ENCODE peak calls at places on chromosomes 6 and 20, in six cellular contexts. One of them, this sample, is unnamed.

GRCh38 chr6:157638779-157639178 is 184.3 kb upstream of the SNX9 start:
- DNase-seq in right lobe of liver: no peak
- DNase-seq in heart left ventricle: no peak
- DNase-seq in stomach: no peak
- DNase-seq in prostate gland: no peak
- DNase-seq in lower lobe of right lung: no peak
- DNase-seq in this sample: no peak

GRCh38 chr6:23414204-23414501 is 711.9 kb upstream of the NRSN1 start:
- DNase-seq in prostate gland: peak; percentile 5
- DNase-seq in heart left ventricle: no peak
- DNase-seq in right lobe of liver: no peak
- DNase-seq in lower lobe of right lung: no peak
- DNase-seq in stomach: no peak
- DNase-seq in this sample: no peak

GRCh38 chr20:63077705-63078104 is 70.9 kb upstream of the BHLHE23 start:
- DNase-seq in lower lobe of right lung: no peak
- DNase-seq in heart left ventricle: no peak
- DNase-seq in stomach: no peak
- DNase-seq in prostate gland: no peak
- DNase-seq in right lobe of liver: no peak
- DNase-seq in this sample: no peak

GRCh38 chr6:160355001-160355400 is 6.8 kb downstream of the SLC22A3 start:
- DNase-seq in right lobe of liver: no peak
- DNase-seq in prostate gland: no peak
- DNase-seq in stomach: no peak
- DNase-seq in heart left ventricle: no peak
- DNase-seq in lower lobe of right lung: no peak
- DNase-seq in this sample: no peak

GRCh38 chr6:12891595-12891994 is 175.0 kb downstream of the PHACTR1 start:
- DNase-seq in heart left ventricle: no peak
- DNase-seq in prostate gland: no peak
- DNase-seq in lower lobe of right lung: no peak
- DNase-seq in stomach: no peak
- DNase-seq in right lobe of liver: no peak
- DNase-seq in this sample: no peak

GRCh38 chr6:5981274-5982026 is 25.3 kb downstream of the NRN1 start:
- DNase-seq in right lobe of liver: no peak
- DNase-seq in stomach: no peak
- DNase-seq in heart left ventricle: no peak
- DNase-seq in prostate gland: no peak
- DNase-seq in lower lobe of right lung: no peak
- DNase-seq in this sample: no peak

GRCh38 chr6:27839303-27840081 is 72.7 kb downstream of the OR2B2 start:
- DNase-seq in stomach: peak; percentile 33
- DNase-seq in prostate gland: peak; percentile 40
- DNase-seq in lower lobe of right lung: no peak
- DNase-seq in right lobe of liver: peak; percentile 54
- DNase-seq in heart left ventricle: no peak
- DNase-seq in this sample: peak; percentile 38

GRCh38 chr20:62772994-62773858 is 23.0 kb upstream of the MRGBP start:
- DNase-seq in right lobe of liver: peak; percentile 56
- DNase-seq in lower lobe of right lung: no peak
- DNase-seq in prostate gland: no peak
- DNase-seq in heart left ventricle: no peak
- DNase-seq in stomach: no peak
- DNase-seq in this sample: peak; percentile 69

GRCh38 chr20:23336476-23336875 is 14.1 kb upstream of the NXT1 start:
- DNase-seq in right lobe of liver: no peak
- DNase-seq in heart left ventricle: no peak
- DNase-seq in prostate gland: no peak
- DNase-seq in lower lobe of right lung: no peak
- DNase-seq in stomach: no peak
- DNase-seq in this sample: no peak

DNA sequence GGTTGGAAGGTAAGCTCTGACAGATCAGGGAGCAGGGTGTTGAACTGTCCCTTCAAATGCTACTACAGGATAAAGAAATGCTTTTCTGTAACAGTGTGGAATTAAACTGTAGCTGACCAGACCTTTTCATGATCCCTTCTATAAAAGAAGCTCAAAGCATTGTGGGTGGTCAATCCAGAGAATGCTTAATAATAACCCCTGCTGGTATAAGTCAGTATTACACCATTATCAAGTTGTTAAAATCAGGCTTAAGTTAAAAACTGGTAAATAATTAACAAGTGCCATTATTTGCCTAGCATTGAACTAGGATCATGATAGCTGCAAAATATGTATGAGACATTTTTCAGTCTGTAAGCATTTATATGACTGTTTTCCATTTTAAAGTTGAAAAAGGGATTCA is 468.9 kb downstream of the PKHD1 start:
- DNase-seq in lower lobe of right lung: no peak
- DNase-seq in prostate gland: no peak
- DNase-seq in heart left ventricle: no peak
- DNase-seq in right lobe of liver: no peak
- DNase-seq in stomach: no peak
- DNase-seq in this sample: no peak
- TF ChIP-seq CTCF in lower lobe of right lung: peak; percentile 33
- TF ChIP-seq CTCF in prostate gland: peak; percentile 10
- TF ChIP-seq CTCF in heart left ventricle: no peak
- TF ChIP-seq CTCF in right lobe of liver: peak; percentile 50
- TF ChIP-seq CTCF in stomach: peak; percentile 52
- TF ChIP-seq CTCF in this sample: peak; percentile 11

GRCh38 chr20:34037767-34038166 is 44.1 kb downstream of the RALY start:
- DNase-seq in prostate gland: no peak
- DNase-seq in right lobe of liver: no peak
- DNase-seq in stomach: no peak
- DNase-seq in lower lobe of right lung: no peak
- DNase-seq in heart left ventricle: no peak
- DNase-seq in this sample: no peak
- H3K4me1 ChIP-seq in prostate gland: no peaks in the 10 kb centered on the region
- H3K4me1 ChIP-seq in right lobe of liver: no peaks in the 10 kb centered on the region
- H3K4me1 ChIP-seq in stomach: peaks cover 61% of the 10 kb centered on the region
- H3K4me1 ChIP-seq in lower lobe of right lung: peaks cover 59% of the 10 kb centered on the region
- H3K4me1 ChIP-seq in heart left ventricle: peaks cover 76% of the 10 kb centered on the region
- H3K4me1 ChIP-seq in this sample: peaks cover 42% of the 10 kb centered on the region

GRCh38 chr20:57223648-57224489 is 42.6 kb downstream of the BMP7 start:
- DNase-seq in right lobe of liver: no peak
- DNase-seq in lower lobe of right lung: no peak
- DNase-seq in stomach: no peak
- DNase-seq in heart left ventricle: peak; percentile 36
- DNase-seq in prostate gland: no peak
- DNase-seq in this sample: no peak
- TF ChIP-seq CTCF in right lobe of liver: no peak
- TF ChIP-seq CTCF in lower lobe of right lung: no peak
- TF ChIP-seq CTCF in stomach: no peak
- TF ChIP-seq CTCF in heart left ventricle: no peak
- TF ChIP-seq CTCF in prostate gland: no peak
- TF ChIP-seq CTCF in this sample: no peak

DNA sequence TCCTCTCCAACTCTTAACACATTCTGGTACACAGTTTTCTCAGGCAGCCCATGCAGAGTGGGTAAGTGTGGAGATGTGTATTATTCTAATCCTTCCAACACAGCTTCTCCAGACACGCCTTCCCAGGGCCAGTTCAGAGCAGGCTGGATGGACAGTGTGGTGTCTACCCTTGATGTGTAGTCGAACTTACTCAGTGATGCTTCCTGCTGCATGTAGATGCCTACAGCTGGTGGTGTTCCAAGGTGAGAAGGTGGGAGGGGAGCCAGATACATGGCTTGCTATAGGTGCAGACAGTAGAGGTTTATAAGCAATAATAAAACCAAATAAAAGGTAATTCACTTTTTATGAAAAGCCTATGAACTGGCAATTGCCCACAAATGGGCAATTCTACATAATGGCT is 104.0 kb downstream of the QRSL1 start:
- DNase-seq in heart left ventricle: no peak
- DNase-seq in stomach: no peak
- DNase-seq in right lobe of liver: no peak
- DNase-seq in lower lobe of right lung: no peak
- DNase-seq in prostate gland: no peak
- DNase-seq in this sample: no peak
- H3K4me1 ChIP-seq in heart left ventricle: no peaks in the 10 kb centered on the region
- H3K4me1 ChIP-seq in stomach: peaks cover 21% of the 10 kb centered on the region
- H3K4me1 ChIP-seq in right lobe of liver: peaks cover 42% of the 10 kb centered on the region
- H3K4me1 ChIP-seq in lower lobe of right lung: no peaks in the 10 kb centered on the region
- H3K4me1 ChIP-seq in prostate gland: no peaks in the 10 kb centered on the region
- H3K4me1 ChIP-seq in this sample: peaks cover 89% of the 10 kb centered on the region

DNA sequence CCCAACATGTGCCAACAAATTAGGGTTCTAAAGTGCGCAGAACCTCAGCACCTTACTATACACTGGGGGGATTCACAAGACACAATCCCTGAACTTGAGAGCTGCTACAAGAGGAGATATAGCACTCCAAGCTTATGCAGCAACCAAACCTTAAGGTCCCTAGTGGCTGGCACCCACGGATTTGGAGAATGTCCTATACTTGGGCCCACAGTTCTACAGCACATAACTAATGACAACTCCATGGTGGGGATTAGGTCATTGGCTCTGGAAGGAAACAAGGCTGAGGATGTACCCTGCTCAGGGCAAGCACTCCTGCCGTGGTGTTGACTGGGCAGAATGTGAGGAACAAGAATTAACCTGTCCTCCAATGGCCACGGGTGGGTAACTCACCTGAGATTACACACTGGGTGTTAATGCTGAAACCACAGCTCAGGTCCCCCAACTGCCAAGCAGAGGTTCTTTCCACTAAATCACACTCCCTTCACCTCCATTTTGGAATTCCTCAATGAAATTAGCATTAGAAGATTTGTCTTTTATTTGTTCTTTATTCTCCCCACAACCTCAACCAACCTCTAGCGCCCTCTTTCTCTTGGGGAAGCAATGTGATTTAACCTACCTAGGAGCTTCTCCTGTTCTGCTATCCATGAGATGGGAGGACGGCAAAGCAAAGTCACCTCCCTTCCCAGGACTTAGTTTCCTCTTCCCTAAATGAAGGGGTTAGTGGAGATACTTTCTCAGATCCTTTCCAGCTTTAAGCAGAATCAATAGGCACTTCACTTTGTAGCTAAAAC is 32.0 kb downstream of the TRERF1 start:
- DNase-seq in right lobe of liver: no peak
- DNase-seq in heart left ventricle: no peak
- DNase-seq in prostate gland: no peak
- DNase-seq in stomach: no peak
- DNase-seq in lower lobe of right lung: no peak
- DNase-seq in this sample: no peak
- TF ChIP-seq CTCF in right lobe of liver: no peak
- TF ChIP-seq CTCF in heart left ventricle: no peak
- TF ChIP-seq CTCF in prostate gland: no peak
- TF ChIP-seq CTCF in stomach: no peak
- TF ChIP-seq CTCF in lower lobe of right lung: no peak
- TF ChIP-seq CTCF in this sample: no peak

GRCh38 chr6:110357298-110357695 is 852 bp downstream of the METTL24 start:
- DNase-seq in heart left ventricle: no peak
- DNase-seq in right lobe of liver: no peak
- DNase-seq in prostate gland: no peak
- DNase-seq in stomach: no peak
- DNase-seq in lower lobe of right lung: no peak
- DNase-seq in this sample: no peak

GRCh38 chr6:110357696-110358535 is at the start of gene METTL24:
- DNase-seq in heart left ventricle: no peak
- DNase-seq in right lobe of liver: peak; percentile 39
- DNase-seq in prostate gland: no peak
- DNase-seq in stomach: peak; percentile 27
- DNase-seq in lower lobe of right lung: peak; percentile 49
- DNase-seq in this sample: peak; percentile 52

GRCh38 chr6:110355727-110356126 is 2.4 kb downstream of the METTL24 start:
- DNase-seq in right lobe of liver: no peak
- DNase-seq in heart left ventricle: no peak
- DNase-seq in lower lobe of right lung: no peak
- DNase-seq in stomach: no peak
- DNase-seq in prostate gland: no peak
- DNase-seq in this sample: no peak

GRCh38 chr6:110355031-110355430 is 3.1 kb downstream of the METTL24 start:
- DNase-seq in stomach: no peak
- DNase-seq in prostate gland: no peak
- DNase-seq in right lobe of liver: no peak
- DNase-seq in heart left ventricle: no peak
- DNase-seq in lower lobe of right lung: no peak
- DNase-seq in this sample: no peak

GRCh38 chr6:110356778-110357177 is 1.4 kb downstream of the METTL24 start:
- DNase-seq in prostate gland: no peak
- DNase-seq in heart left ventricle: no peak
- DNase-seq in stomach: no peak
- DNase-seq in right lobe of liver: no peak
- DNase-seq in lower lobe of right lung: no peak
- DNase-seq in this sample: no peak
- H3K4me1 ChIP-seq in prostate gland: no peaks in the 10 kb centered on the region
- H3K4me1 ChIP-seq in heart left ventricle: peaks cover 3% of the 10 kb centered on the region
- H3K4me1 ChIP-seq in stomach: peaks cover 28% of the 10 kb centered on the region
- H3K4me1 ChIP-seq in right lobe of liver: no peaks in the 10 kb centered on the region
- H3K4me1 ChIP-seq in lower lobe of right lung: peaks cover 17% of the 10 kb centered on the region
- H3K4me1 ChIP-seq in this sample: peaks cover 36% of the 10 kb centered on the region

DNA sequence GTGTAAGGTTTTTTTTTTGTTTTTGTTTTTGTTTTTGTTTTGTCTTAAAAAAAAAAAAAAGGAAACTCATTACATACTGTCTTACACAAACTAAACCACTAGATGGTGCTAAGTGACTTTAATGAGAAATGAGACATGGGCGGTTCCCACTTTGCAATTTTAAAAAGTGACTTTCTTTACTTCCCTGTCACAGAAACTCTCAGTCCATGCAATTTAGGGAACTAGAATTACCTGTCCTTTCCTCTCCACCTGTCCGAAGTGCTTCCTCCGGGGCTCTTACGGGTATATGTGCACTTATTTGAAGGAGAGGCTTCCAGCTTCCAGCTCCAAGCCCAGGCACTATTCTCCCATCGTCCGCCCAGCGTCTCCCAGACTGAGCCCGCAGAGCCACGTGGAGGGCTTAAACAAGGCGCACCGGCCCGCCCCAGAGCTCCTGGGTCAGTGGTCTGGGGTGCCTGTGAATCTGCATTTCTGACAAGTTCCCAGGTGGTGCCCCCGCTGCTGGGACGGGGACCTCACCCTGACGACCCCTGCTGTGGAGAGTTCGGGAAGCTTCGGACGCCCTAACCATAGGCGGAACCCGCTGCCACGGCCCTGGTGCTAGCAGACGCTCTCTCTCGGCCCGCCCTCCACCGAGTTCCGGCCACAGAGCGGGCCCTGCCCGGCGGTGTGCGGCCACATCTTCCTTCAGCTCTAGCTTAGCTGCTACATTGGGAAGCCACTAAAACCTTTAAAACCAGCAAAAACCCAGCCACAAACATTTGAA is 26.1 kb downstream of the BFSP1 start:
- DNase-seq in lower lobe of right lung: peak; percentile 77
- DNase-seq in right lobe of liver: peak; percentile 70
- DNase-seq in heart left ventricle: peak; percentile 58
- DNase-seq in prostate gland: peak; percentile 18
- DNase-seq in stomach: peak; percentile 47
- DNase-seq in this sample: peak; percentile 24
- TF ChIP-seq CTCF in lower lobe of right lung: peak; percentile 74
- TF ChIP-seq CTCF in right lobe of liver: peak; percentile 69
- TF ChIP-seq CTCF in heart left ventricle: peak; percentile 69
- TF ChIP-seq CTCF in prostate gland: peak; percentile 63
- TF ChIP-seq CTCF in stomach: peak; percentile 64
- TF ChIP-seq CTCF in this sample: peak; percentile 67

DNA sequence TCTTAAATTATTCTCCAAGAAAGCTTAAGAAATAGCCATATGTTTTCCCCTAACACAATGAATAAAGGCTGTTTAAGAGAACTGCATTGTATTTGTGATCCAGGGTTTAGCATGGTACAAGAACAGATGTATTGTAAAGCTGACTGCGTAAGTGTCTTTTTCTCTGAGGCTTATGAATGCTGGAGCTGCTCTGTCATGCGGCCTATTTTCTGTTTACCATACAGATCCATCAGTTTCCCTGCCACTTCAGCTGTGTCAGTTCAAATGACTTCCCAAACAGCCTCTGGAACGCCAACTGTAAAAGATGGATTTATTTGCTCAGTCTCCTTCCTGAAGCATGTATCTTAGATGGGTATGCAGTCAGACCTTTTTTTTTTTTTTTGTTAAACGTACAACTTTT is 419.3 kb upstream of the HS3ST5 start:
- DNase-seq in prostate gland: no peak
- DNase-seq in lower lobe of right lung: no peak
- DNase-seq in stomach: no peak
- DNase-seq in heart left ventricle: no peak
- DNase-seq in right lobe of liver: no peak
- DNase-seq in this sample: no peak
- H3K4me1 ChIP-seq in prostate gland: no peaks in the 10 kb centered on the region
- H3K4me1 ChIP-seq in lower lobe of right lung: no peaks in the 10 kb centered on the region
- H3K4me1 ChIP-seq in stomach: no peaks in the 10 kb centered on the region
- H3K4me1 ChIP-seq in heart left ventricle: no peaks in the 10 kb centered on the region
- H3K4me1 ChIP-seq in right lobe of liver: no peaks in the 10 kb centered on the region
- H3K4me1 ChIP-seq in this sample: no peaks in the 10 kb centered on the region

This sample was measured in body of pancreas.